ENCODE peak calls at places on chromosomes 4 and X, in six cellular contexts. One of them, this sample, is unnamed.
A peak's percentile ranks its signal among the peaks of the same experiment; 100 is the strongest.

GRCh38 chr4:42453612-42454011 is 56.3 kb downstream of the SHISA3 start:
- DNase-seq in stomach: no peak
- DNase-seq in tibial artery: no peak
- DNase-seq in body of pancreas: no peak
- DNase-seq in heart left ventricle: no peak
- DNase-seq in left ventricle myocardium inferior: no peak
- DNase-seq in this sample: no peak

GRCh38 chrX:108309144-108309543 is 129.1 kb downstream of the COL4A6 start:
- DNase-seq in stomach: no peak
- DNase-seq in tibial artery: no peak
- DNase-seq in body of pancreas: no peak
- DNase-seq in heart left ventricle: no peak
- DNase-seq in left ventricle myocardium inferior: no peak
- DNase-seq in this sample: no peak

GRCh38 chr4:113998026-113998425 is 18.6 kb upstream of the ARSJ start:
- DNase-seq in stomach: no peak
- DNase-seq in tibial artery: no peak
- DNase-seq in body of pancreas: no peak
- DNase-seq in heart left ventricle: no peak
- DNase-seq in left ventricle myocardium inferior: no peak
- DNase-seq in this sample: no peak

GRCh38 chr4:76233967-76234678 is 17.4 kb upstream of the FAM47E start:
- DNase-seq in stomach: no peak
- DNase-seq in tibial artery: no peak
- DNase-seq in body of pancreas: no peak
- DNase-seq in heart left ventricle: no peak
- DNase-seq in left ventricle myocardium inferior: no peak
- DNase-seq in this sample: no peak

GRCh38 chr4:82230310-82230709 is 143.5 kb downstream of the HNRNPD start:
- DNase-seq in stomach: no peak
- DNase-seq in tibial artery: no peak
- DNase-seq in body of pancreas: no peak
- DNase-seq in heart left ventricle: no peak
- DNase-seq in left ventricle myocardium inferior: no peak
- DNase-seq in this sample: no peak

GRCh38 chr4:8615366-8615765 is 22.8 kb downstream of the CPZ start:
- DNase-seq in stomach: no peak
- DNase-seq in tibial artery: peak; percentile 54
- DNase-seq in body of pancreas: no peak
- DNase-seq in heart left ventricle: peak; percentile 42
- DNase-seq in left ventricle myocardium inferior: no peak
- DNase-seq in this sample: no peak

GRCh38 chr4:127843704-127844604 is 36.7 kb upstream of the PLK4 start:
- DNase-seq in stomach: no peak
- DNase-seq in tibial artery: no peak
- DNase-seq in body of pancreas: no peak
- DNase-seq in heart left ventricle: no peak
- DNase-seq in left ventricle myocardium inferior: no peak
- DNase-seq in this sample: no peak

GRCh38 chrX:46317158-46317557 is 228.1 kb downstream of the ZNF674 start:
- DNase-seq in stomach: no peak
- DNase-seq in tibial artery: no peak
- DNase-seq in body of pancreas: peak; percentile 2
- DNase-seq in heart left ventricle: no peak
- DNase-seq in left ventricle myocardium inferior: no peak
- DNase-seq in this sample: no peak

GRCh38 chr4:84491420-84491819 is 7.7 kb downstream of the NKX6-1 start:
- DNase-seq in stomach: no peak
- DNase-seq in tibial artery: no peak
- DNase-seq in body of pancreas: no peak
- DNase-seq in heart left ventricle: no peak
- DNase-seq in left ventricle myocardium inferior: no peak
- DNase-seq in this sample: no peak

GRCh38 chr4:84492737-84493091 is 6.4 kb downstream of the NKX6-1 start:
- DNase-seq in stomach: no peak
- DNase-seq in tibial artery: no peak
- DNase-seq in body of pancreas: no peak
- DNase-seq in heart left ventricle: no peak
- DNase-seq in left ventricle myocardium inferior: no peak
- DNase-seq in this sample: no peak

GRCh38 chr4:84490663-84491062 is 8.4 kb downstream of the NKX6-1 start:
- DNase-seq in stomach: no peak
- DNase-seq in tibial artery: no peak
- DNase-seq in body of pancreas: no peak
- DNase-seq in heart left ventricle: no peak
- DNase-seq in left ventricle myocardium inferior: no peak
- DNase-seq in this sample: no peak

GRCh38 chr4:84493092-84493850 is 5.8 kb downstream of the NKX6-1 start:
- DNase-seq in stomach: no peak
- DNase-seq in tibial artery: no peak
- DNase-seq in body of pancreas: peak; percentile 43
- DNase-seq in heart left ventricle: no peak
- DNase-seq in left ventricle myocardium inferior: no peak
- DNase-seq in this sample: no peak

DNA sequence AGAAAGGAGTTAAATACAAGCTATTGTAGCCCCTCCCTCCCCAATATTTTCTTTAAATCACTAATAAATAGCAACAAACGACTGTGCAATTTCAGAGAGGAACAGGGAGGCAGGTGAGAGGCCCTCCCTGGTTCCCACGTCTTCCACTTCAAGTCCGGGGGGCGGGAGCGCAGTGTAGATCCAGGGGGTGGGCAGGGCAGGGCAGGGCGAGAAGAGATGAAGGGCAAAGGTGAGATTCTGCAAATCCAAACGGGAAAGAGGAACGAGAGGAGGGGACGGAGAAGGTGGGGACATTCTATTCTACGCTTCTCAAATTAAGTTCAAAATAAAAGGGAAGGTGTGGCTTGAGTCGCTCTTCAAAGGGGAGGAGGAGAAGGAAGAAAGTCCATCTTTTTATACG is 6.8 kb downstream of the NKX6-1 start:
- DNase-seq in stomach: no peak
- DNase-seq in tibial artery: no peak
- DNase-seq in body of pancreas: no peak
- DNase-seq in heart left ventricle: no peak
- DNase-seq in left ventricle myocardium inferior: no peak
- DNase-seq in this sample: no peak
- H3K27me3 ChIP-seq in stomach: peaks cover 82% of the 10 kb centered on the region
- H3K27me3 ChIP-seq in tibial artery: peaks cover 13% of the 10 kb centered on the region
- H3K27me3 ChIP-seq in body of pancreas: peaks cover 12% of the 10 kb centered on the region
- H3K27me3 ChIP-seq in heart left ventricle: peaks cover 62% of the 10 kb centered on the region
- H3K27me3 ChIP-seq in left ventricle myocardium inferior: peaks cover 99% of the 10 kb centered on the region
- H3K27me3 ChIP-seq in this sample: peaks cover 58% of the 10 kb centered on the region

DNA sequence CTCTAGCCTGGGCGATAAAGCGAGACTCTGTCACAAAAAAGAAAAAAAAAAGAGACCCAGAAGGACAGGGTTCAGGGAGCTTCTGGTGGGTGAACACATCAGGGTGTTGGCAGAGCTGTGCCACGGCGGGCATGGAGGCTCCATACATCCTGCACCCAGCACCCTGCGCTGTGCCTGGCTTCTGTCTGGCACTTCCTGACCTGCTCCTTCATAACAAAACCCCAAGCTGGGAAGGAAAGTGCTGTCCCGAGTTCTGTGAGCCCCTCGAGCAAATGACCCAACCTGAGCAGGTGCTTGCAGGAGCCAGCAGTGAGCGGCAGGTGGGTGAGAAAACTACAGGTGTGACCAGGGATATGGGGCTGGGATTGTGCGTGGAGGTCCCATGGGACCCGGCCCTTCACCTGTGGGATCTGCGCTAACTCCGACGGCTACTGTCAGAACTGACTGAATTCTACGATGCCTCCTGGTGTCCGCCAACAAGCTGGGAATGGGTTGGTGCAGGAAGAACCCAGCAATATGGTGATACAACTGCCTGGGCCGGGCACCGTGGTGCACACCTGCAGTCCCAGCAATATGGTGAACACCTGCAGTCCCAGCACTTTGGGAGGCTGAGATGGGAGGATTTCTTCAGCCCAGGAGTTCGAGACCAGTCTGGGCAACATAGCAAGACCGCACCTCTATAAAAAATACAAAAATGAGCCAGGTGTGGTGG is 18.9 kb downstream of the ASMTL start:
- DNase-seq in stomach: no peak
- DNase-seq in tibial artery: no peak
- DNase-seq in body of pancreas: no peak
- DNase-seq in heart left ventricle: peak; percentile 34
- DNase-seq in left ventricle myocardium inferior: no peak
- DNase-seq in this sample: no peak
- H3K36me3 ChIP-seq in stomach: peaks cover 66% of the 10 kb centered on the region
- H3K36me3 ChIP-seq in tibial artery: peaks cover 61% of the 10 kb centered on the region
- H3K36me3 ChIP-seq in body of pancreas: peaks cover 3% of the 10 kb centered on the region
- H3K36me3 ChIP-seq in heart left ventricle: peaks cover 54% of the 10 kb centered on the region
- H3K36me3 ChIP-seq in left ventricle myocardium inferior: peaks cover 56% of the 10 kb centered on the region
- H3K36me3 ChIP-seq in this sample: peaks cover 31% of the 10 kb centered on the region

GRCh38 chr4:69056921-69057562 is 39.2 kb upstream of the UGT2B7 start:
- DNase-seq in stomach: no peak
- DNase-seq in tibial artery: no peak
- DNase-seq in body of pancreas: no peak
- DNase-seq in heart left ventricle: no peak
- DNase-seq in left ventricle myocardium inferior: no peak
- DNase-seq in this sample: no peak
- H3K4me3 ChIP-seq in stomach: peak overlapping the region; percentile 7
- H3K4me3 ChIP-seq in tibial artery: no peak overlapping the region
- H3K4me3 ChIP-seq in body of pancreas: no peak overlapping the region
- H3K4me3 ChIP-seq in heart left ventricle: no peak overlapping the region
- H3K4me3 ChIP-seq in left ventricle myocardium inferior: no peak overlapping the region
- H3K4me3 ChIP-seq in this sample: no peak overlapping the region

GRCh38 chrX:40009462-40009851 is 88.3 kb downstream of the BCOR start:
- DNase-seq in stomach: no peak
- DNase-seq in tibial artery: no peak
- DNase-seq in body of pancreas: no peak
- DNase-seq in heart left ventricle: no peak
- DNase-seq in left ventricle myocardium inferior: peak; percentile 15
- DNase-seq in this sample: no peak
- H3K27me3 ChIP-seq in stomach: peaks cover 78% of the 10 kb centered on the region
- H3K27me3 ChIP-seq in tibial artery: no peaks in the 10 kb centered on the region
- H3K27me3 ChIP-seq in body of pancreas: no peaks in the 10 kb centered on the region
- H3K27me3 ChIP-seq in heart left ventricle: peaks cover 32% of the 10 kb centered on the region
- H3K27me3 ChIP-seq in left ventricle myocardium inferior: no peaks in the 10 kb centered on the region
- H3K27me3 ChIP-seq in this sample: peaks cover 4% of the 10 kb centered on the region

GRCh38 chr4:3525532-3526430 is 6.4 kb downstream of the LRPAP1 start:
- DNase-seq in stomach: no peak
- DNase-seq in tibial artery: peak; percentile 45
- DNase-seq in body of pancreas: no peak
- DNase-seq in heart left ventricle: no peak
- DNase-seq in left ventricle myocardium inferior: no peak
- DNase-seq in this sample: no peak

GRCh38 chr4:3526456-3526855 is 5.8 kb downstream of the LRPAP1 start:
- DNase-seq in stomach: no peak
- DNase-seq in tibial artery: peak; percentile 48
- DNase-seq in body of pancreas: no peak
- DNase-seq in heart left ventricle: no peak
- DNase-seq in left ventricle myocardium inferior: no peak
- DNase-seq in this sample: no peak

GRCh38 chr4:3523628-3524221 is 8.5 kb downstream of the LRPAP1 start:
- DNase-seq in stomach: no peak
- DNase-seq in tibial artery: peak; percentile 60
- DNase-seq in body of pancreas: no peak
- DNase-seq in heart left ventricle: no peak
- DNase-seq in left ventricle myocardium inferior: no peak
- DNase-seq in this sample: no peak

GRCh38 chr4:3524349-3524748 is 7.9 kb downstream of the LRPAP1 start:
- DNase-seq in stomach: no peak
- DNase-seq in tibial artery: peak; percentile 58
- DNase-seq in body of pancreas: no peak
- DNase-seq in heart left ventricle: no peak
- DNase-seq in left ventricle myocardium inferior: no peak
- DNase-seq in this sample: no peak

GRCh38 chr4:3524920-3525319 is 7.3 kb downstream of the LRPAP1 start:
- DNase-seq in stomach: no peak
- DNase-seq in tibial artery: peak; percentile 53
- DNase-seq in body of pancreas: no peak
- DNase-seq in heart left ventricle: no peak
- DNase-seq in left ventricle myocardium inferior: no peak
- DNase-seq in this sample: no peak
- H3K36me3 ChIP-seq in stomach: peaks cover 93% of the 10 kb centered on the region
- H3K36me3 ChIP-seq in tibial artery: peaks cover 59% of the 10 kb centered on the region
- H3K36me3 ChIP-seq in body of pancreas: peaks cover 27% of the 10 kb centered on the region
- H3K36me3 ChIP-seq in heart left ventricle: peaks cover 80% of the 10 kb centered on the region
- H3K36me3 ChIP-seq in left ventricle myocardium inferior: peaks cover 68% of the 10 kb centered on the region
- H3K36me3 ChIP-seq in this sample: peaks cover 69% of the 10 kb centered on the region

GRCh38 chrX:23981222-23981621 is 45.8 kb downstream of the KLHL15 start:
- DNase-seq in stomach: no peak
- DNase-seq in tibial artery: no peak
- DNase-seq in body of pancreas: no peak
- DNase-seq in heart left ventricle: no peak
- DNase-seq in left ventricle myocardium inferior: no peak
- DNase-seq in this sample: no peak
- H3K4me3 ChIP-seq in stomach: no peak overlapping the region
- H3K4me3 ChIP-seq in tibial artery: no peak overlapping the region
- H3K4me3 ChIP-seq in body of pancreas: no peak overlapping the region
- H3K4me3 ChIP-seq in heart left ventricle: no peak overlapping the region
- H3K4me3 ChIP-seq in left ventricle myocardium inferior: no peak overlapping the region
- H3K4me3 ChIP-seq in this sample: no peak overlapping the region

GRCh38 chr4:37905526-37906169 is 14.8 kb downstream of the TBC1D1 start:
- DNase-seq in stomach: no peak
- DNase-seq in tibial artery: no peak
- DNase-seq in body of pancreas: no peak
- DNase-seq in heart left ventricle: no peak
- DNase-seq in left ventricle myocardium inferior: no peak
- DNase-seq in this sample: no peak
- H3K27me3 ChIP-seq in stomach: no peaks in the 10 kb centered on the region
- H3K27me3 ChIP-seq in tibial artery: no peaks in the 10 kb centered on the region
- H3K27me3 ChIP-seq in body of pancreas: no peaks in the 10 kb centered on the region
- H3K27me3 ChIP-seq in heart left ventricle: no peaks in the 10 kb centered on the region
- H3K27me3 ChIP-seq in left ventricle myocardium inferior: no peaks in the 10 kb centered on the region
- H3K27me3 ChIP-seq in this sample: no peaks in the 10 kb centered on the region

DNA sequence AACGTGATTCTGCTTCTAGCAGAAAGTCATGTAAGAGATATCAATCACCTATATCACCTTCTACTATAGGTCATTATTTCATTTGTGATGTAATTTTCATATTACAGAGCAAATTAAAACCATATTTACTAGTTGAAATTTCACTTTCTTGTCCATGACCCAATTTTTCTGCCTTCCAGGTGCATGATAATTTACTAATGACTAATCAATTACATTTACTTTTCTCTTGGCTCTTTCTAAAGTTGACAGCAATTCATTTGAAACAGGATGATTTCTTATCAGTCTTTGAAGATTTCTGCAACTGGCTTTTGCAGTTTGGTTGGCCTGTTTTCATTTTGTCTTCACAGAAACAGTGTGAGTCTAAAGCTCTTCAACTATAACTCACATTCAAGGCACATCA is 81.4 kb downstream of the ZAR1 start:
- DNase-seq in stomach: no peak
- DNase-seq in tibial artery: no peak
- DNase-seq in body of pancreas: no peak
- DNase-seq in heart left ventricle: no peak
- DNase-seq in left ventricle myocardium inferior: no peak
- DNase-seq in this sample: no peak
- H3K36me3 ChIP-seq in stomach: peaks cover 97% of the 10 kb centered on the region
- H3K36me3 ChIP-seq in tibial artery: peaks cover 83% of the 10 kb centered on the region
- H3K36me3 ChIP-seq in body of pancreas: peaks cover 11% of the 10 kb centered on the region
- H3K36me3 ChIP-seq in heart left ventricle: peaks cover 99% of the 10 kb centered on the region
- H3K36me3 ChIP-seq in left ventricle myocardium inferior: peaks cover 95% of the 10 kb centered on the region
- H3K36me3 ChIP-seq in this sample: peaks cover 60% of the 10 kb centered on the region

GRCh38 chr4:84378983-84379382 is 120.1 kb downstream of the NKX6-1 start:
- DNase-seq in stomach: no peak
- DNase-seq in tibial artery: no peak
- DNase-seq in body of pancreas: no peak
- DNase-seq in heart left ventricle: no peak
- DNase-seq in left ventricle myocardium inferior: no peak
- DNase-seq in this sample: no peak
- H3K4me3 ChIP-seq in stomach: no peak overlapping the region
- H3K4me3 ChIP-seq in tibial artery: no peak overlapping the region
- H3K4me3 ChIP-seq in body of pancreas: no peak overlapping the region
- H3K4me3 ChIP-seq in heart left ventricle: no peak overlapping the region
- H3K4me3 ChIP-seq in left ventricle myocardium inferior: no peak overlapping the region
- H3K4me3 ChIP-seq in this sample: no peak overlapping the region